ENCODE peak calls at places on chromosome 14, in five cellular contexts. One of them, this sample, is unnamed.

GRCh38 chr14:28756896-28757570 is 9.6 kb upstream of the FOXG1 start:
- DNase-seq in fibroblast of pulmonary artery: peak
- DNase-seq in progenitor cell of endocrine pancreas: no peak
- DNase-seq in psoas muscle: no peak
- DNase-seq in neural progenitor cell: peak
- DNase-seq in this sample: peak

GRCh38 chr14:69827560-69827959 is 30.5 kb upstream of the SLC10A1 start:
- DNase-seq in fibroblast of pulmonary artery: no peak
- DNase-seq in progenitor cell of endocrine pancreas: no peak
- DNase-seq in psoas muscle: no peak
- DNase-seq in neural progenitor cell: no peak
- DNase-seq in this sample: no peak

GRCh38 chr14:106790189-106791036 is 1264.0 kb downstream of the TMEM121 start:
- DNase-seq in fibroblast of pulmonary artery: no peak
- DNase-seq in progenitor cell of endocrine pancreas: no peak
- DNase-seq in psoas muscle: peak
- DNase-seq in neural progenitor cell: peak
- DNase-seq in this sample: peak

GRCh38 chr14:50821471-50822464 is 9.2 kb downstream of the NIN start:
- DNase-seq in fibroblast of pulmonary artery: no peak
- DNase-seq in progenitor cell of endocrine pancreas: no peak
- DNase-seq in psoas muscle: no peak
- DNase-seq in neural progenitor cell: no peak
- DNase-seq in this sample: no peak

GRCh38 chr14:101082036-101082435 is 178.5 kb upstream of the RTL1 start:
- DNase-seq in fibroblast of pulmonary artery: no peak
- DNase-seq in progenitor cell of endocrine pancreas: no peak
- DNase-seq in psoas muscle: no peak
- DNase-seq in neural progenitor cell: no peak
- DNase-seq in this sample: no peak

GRCh38 chr14:76203086-76204001 is 51.6 kb downstream of the GPATCH2L start:
- DNase-seq in fibroblast of pulmonary artery: peak
- DNase-seq in progenitor cell of endocrine pancreas: no peak
- DNase-seq in psoas muscle: no peak
- DNase-seq in neural progenitor cell: no peak
- DNase-seq in this sample: no peak

GRCh38 chr14:103133213-103134140 is 10.2 kb downstream of the TNFAIP2 start:
- DNase-seq in fibroblast of pulmonary artery: no peak
- DNase-seq in progenitor cell of endocrine pancreas: no peak
- DNase-seq in psoas muscle: no peak
- DNase-seq in neural progenitor cell: no peak
- DNase-seq in this sample: no peak

GRCh38 chr14:23056956-23057756 is at the start of gene CDH24:
- DNase-seq in fibroblast of pulmonary artery: peak
- DNase-seq in progenitor cell of endocrine pancreas: peak
- DNase-seq in psoas muscle: peak
- DNase-seq in neural progenitor cell: peak
- DNase-seq in this sample: peak

GRCh38 chr14:68248481-68249255 is 429.1 kb downstream of the RAD51B start:
- DNase-seq in fibroblast of pulmonary artery: peak
- DNase-seq in progenitor cell of endocrine pancreas: no peak
- DNase-seq in psoas muscle: peak
- DNase-seq in neural progenitor cell: peak
- DNase-seq in this sample: peak

GRCh38 chr14:36021030-36021422 is 155.5 kb downstream of the PTCSC3 start:
- DNase-seq in fibroblast of pulmonary artery: no peak
- DNase-seq in progenitor cell of endocrine pancreas: no peak
- DNase-seq in psoas muscle: no peak
- DNase-seq in neural progenitor cell: peak
- DNase-seq in this sample: no peak

GRCh38 chr14:23882884-23883283 is 70.7 kb upstream of the DHRS4 start:
- DNase-seq in fibroblast of pulmonary artery: no peak
- DNase-seq in progenitor cell of endocrine pancreas: no peak
- DNase-seq in psoas muscle: no peak
- DNase-seq in neural progenitor cell: no peak
- DNase-seq in this sample: no peak

GRCh38 chr14:37599527-37600368 is 4.3 kb downstream of the TTC6 start:
- DNase-seq in fibroblast of pulmonary artery: no peak
- DNase-seq in progenitor cell of endocrine pancreas: no peak
- DNase-seq in psoas muscle: no peak
- DNase-seq in neural progenitor cell: peak
- DNase-seq in this sample: peak

GRCh38 chr14:94756310-94756709 is 13.6 kb downstream of the GSC start:
- DNase-seq in fibroblast of pulmonary artery: no peak
- DNase-seq in progenitor cell of endocrine pancreas: no peak
- DNase-seq in psoas muscle: no peak
- DNase-seq in neural progenitor cell: no peak
- DNase-seq in this sample: no peak

GRCh38 chr14:23435540-23436326 is at the start of gene MYH7:
- DNase-seq in fibroblast of pulmonary artery: no peak
- DNase-seq in progenitor cell of endocrine pancreas: no peak
- DNase-seq in psoas muscle: no peak
- DNase-seq in neural progenitor cell: peak
- DNase-seq in this sample: no peak

GRCh38 chr14:103100281-103101121 is 6.0 kb downstream of the EXOC3L4 start:
- DNase-seq in fibroblast of pulmonary artery: no peak
- DNase-seq in progenitor cell of endocrine pancreas: no peak
- DNase-seq in psoas muscle: no peak
- DNase-seq in neural progenitor cell: no peak
- DNase-seq in this sample: peak

GRCh38 chr14:98707522-98707921 is 564.5 kb downstream of the BCL11B start:
- DNase-seq in fibroblast of pulmonary artery: no peak
- DNase-seq in progenitor cell of endocrine pancreas: no peak
- DNase-seq in psoas muscle: no peak
- DNase-seq in neural progenitor cell: no peak
- DNase-seq in this sample: no peak

GRCh38 chr14:67599698-67600561 is at the start of gene PIGH:
- DNase-seq in fibroblast of pulmonary artery: peak
- DNase-seq in progenitor cell of endocrine pancreas: peak
- DNase-seq in psoas muscle: peak
- DNase-seq in neural progenitor cell: peak
- DNase-seq in this sample: peak

GRCh38 chr14:23114669-23115491 is 4.2 kb downstream of the CEBPE start:
- DNase-seq in fibroblast of pulmonary artery: peak
- DNase-seq in progenitor cell of endocrine pancreas: no peak
- DNase-seq in psoas muscle: peak
- DNase-seq in neural progenitor cell: no peak
- DNase-seq in this sample: no peak

GRCh38 chr14:101476258-101476930 is 84.9 kb upstream of the DIO3 start:
- DNase-seq in fibroblast of pulmonary artery: no peak
- DNase-seq in progenitor cell of endocrine pancreas: no peak
- DNase-seq in psoas muscle: no peak
- DNase-seq in neural progenitor cell: no peak
- DNase-seq in this sample: no peak

GRCh38 chr14:69615471-69616407 is 4.3 kb downstream of the SUSD6 start:
- DNase-seq in fibroblast of pulmonary artery: peak
- DNase-seq in progenitor cell of endocrine pancreas: no peak
- DNase-seq in psoas muscle: peak
- DNase-seq in neural progenitor cell: no peak
- DNase-seq in this sample: no peak

GRCh38 chr14:58919262-58919661 is 269.2 kb upstream of the DAAM1 start:
- DNase-seq in fibroblast of pulmonary artery: no peak
- DNase-seq in progenitor cell of endocrine pancreas: no peak
- DNase-seq in psoas muscle: no peak
- DNase-seq in neural progenitor cell: peak
- DNase-seq in this sample: peak

GRCh38 chr14:96256420-96256819 is 410 bp downstream of the BDKRB1 start:
- DNase-seq in fibroblast of pulmonary artery: no peak
- DNase-seq in progenitor cell of endocrine pancreas: no peak
- DNase-seq in psoas muscle: no peak
- DNase-seq in neural progenitor cell: no peak
- DNase-seq in this sample: no peak
- TF ChIP-seq CTCF in fibroblast of pulmonary artery: peak
- TF ChIP-seq CTCF in progenitor cell of endocrine pancreas: no peak
- TF ChIP-seq CTCF in psoas muscle: no peak
- TF ChIP-seq CTCF in neural progenitor cell: no peak
- TF ChIP-seq CTCF in this sample: no peak

GRCh38 chr14:21055473-21056117 is 2.0 kb upstream of the RNASE8 start:
- DNase-seq in fibroblast of pulmonary artery: no peak
- DNase-seq in progenitor cell of endocrine pancreas: no peak
- DNase-seq in psoas muscle: no peak
- DNase-seq in neural progenitor cell: no peak
- DNase-seq in this sample: no peak

GRCh38 chr14:21059842-21060589 is 2.4 kb downstream of the RNASE8 start:
- DNase-seq in fibroblast of pulmonary artery: no peak
- DNase-seq in progenitor cell of endocrine pancreas: no peak
- DNase-seq in psoas muscle: no peak
- DNase-seq in neural progenitor cell: no peak
- DNase-seq in this sample: no peak

GRCh38 chr14:21056520-21057163 is 980 bp upstream of the RNASE8 start:
- DNase-seq in fibroblast of pulmonary artery: no peak
- DNase-seq in progenitor cell of endocrine pancreas: no peak
- DNase-seq in psoas muscle: no peak
- DNase-seq in neural progenitor cell: no peak
- DNase-seq in this sample: no peak

GRCh38 chr14:21058903-21059302 is 1.3 kb downstream of the RNASE8 start:
- DNase-seq in fibroblast of pulmonary artery: no peak
- DNase-seq in progenitor cell of endocrine pancreas: no peak
- DNase-seq in psoas muscle: no peak
- DNase-seq in neural progenitor cell: no peak
- DNase-seq in this sample: no peak

DNA sequence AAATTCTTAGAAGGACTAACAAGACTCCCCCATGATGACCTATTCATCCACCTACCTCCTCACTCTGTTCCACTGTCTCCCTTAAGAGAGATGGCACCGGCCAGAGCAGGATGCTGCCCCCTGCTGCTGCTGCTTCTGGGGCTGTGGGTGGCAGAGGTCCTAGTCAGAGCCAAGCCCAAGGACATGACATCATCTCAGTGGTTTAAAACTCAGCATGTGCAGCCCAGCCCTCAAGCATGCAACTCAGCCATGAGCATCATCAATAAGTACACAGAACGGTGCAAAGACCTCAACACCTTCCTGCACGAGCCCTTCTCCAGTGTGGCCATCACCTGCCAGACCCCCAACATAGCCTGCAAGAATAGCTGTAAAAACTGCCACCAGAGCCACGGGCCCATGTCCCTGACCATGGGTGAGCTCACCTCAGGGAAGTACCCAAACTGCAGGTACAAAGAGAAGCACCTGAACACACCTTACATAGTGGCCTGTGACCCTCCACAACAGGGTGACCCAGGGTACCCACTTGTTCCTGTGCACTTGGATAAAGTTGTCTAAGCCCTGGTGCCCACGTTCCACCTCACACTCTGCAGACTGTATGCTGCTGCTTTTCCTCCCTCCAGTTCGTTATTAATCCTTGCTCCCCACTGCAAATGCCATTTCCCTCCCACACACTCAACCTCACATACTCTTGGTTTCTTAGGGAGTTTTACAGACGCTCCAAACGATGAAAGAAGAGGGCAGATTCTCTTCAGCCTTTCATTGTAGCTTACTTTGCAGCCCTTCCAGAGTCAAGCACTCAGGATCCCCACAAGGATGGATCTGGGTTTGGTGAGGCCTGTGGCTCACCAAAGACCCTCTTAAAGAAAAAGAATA is at the start of gene RNASE8:
- DNase-seq in fibroblast of pulmonary artery: no peak
- DNase-seq in progenitor cell of endocrine pancreas: no peak
- DNase-seq in psoas muscle: no peak
- DNase-seq in neural progenitor cell: no peak
- DNase-seq in this sample: no peak
- TF ChIP-seq CTCF in fibroblast of pulmonary artery: no peak
- TF ChIP-seq CTCF in progenitor cell of endocrine pancreas: no peak
- TF ChIP-seq CTCF in psoas muscle: no peak
- TF ChIP-seq CTCF in neural progenitor cell: no peak
- TF ChIP-seq CTCF in this sample: no peak

DNA sequence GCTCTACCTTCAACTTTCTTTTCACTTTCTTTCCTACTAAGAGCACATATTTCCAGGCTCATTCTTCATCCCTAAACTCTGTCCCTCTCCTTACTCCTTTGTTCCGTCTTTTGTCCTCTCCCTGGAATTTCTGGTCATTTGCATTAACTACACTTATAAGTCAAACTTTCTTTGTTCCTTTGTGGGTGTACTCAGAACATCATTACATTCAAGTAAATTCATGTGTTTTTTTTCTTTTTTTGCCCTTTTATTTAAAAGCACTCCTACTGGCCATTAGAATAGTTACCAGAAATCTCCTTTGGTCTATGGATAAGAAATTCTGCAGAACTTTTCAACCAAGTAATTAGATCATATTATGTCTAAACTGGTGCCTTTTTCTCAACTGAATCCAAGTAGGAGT is 802.6 kb downstream of the DIO2 start:
- DNase-seq in fibroblast of pulmonary artery: no peak
- DNase-seq in progenitor cell of endocrine pancreas: no peak
- DNase-seq in psoas muscle: no peak
- DNase-seq in neural progenitor cell: peak
- DNase-seq in this sample: no peak
- TF ChIP-seq CTCF in fibroblast of pulmonary artery: peak
- TF ChIP-seq CTCF in progenitor cell of endocrine pancreas: peak
- TF ChIP-seq CTCF in psoas muscle: no peak
- TF ChIP-seq CTCF in neural progenitor cell: peak
- TF ChIP-seq CTCF in this sample: no peak

GRCh38 chr14:93693914-93694313 is 94.4 kb downstream of the PRIMA1 start:
- DNase-seq in fibroblast of pulmonary artery: no peak
- DNase-seq in progenitor cell of endocrine pancreas: no peak
- DNase-seq in psoas muscle: no peak
- DNase-seq in neural progenitor cell: peak
- DNase-seq in this sample: no peak

GRCh38 chr14:93686313-93686712 is 102.0 kb downstream of the PRIMA1 start:
- DNase-seq in fibroblast of pulmonary artery: no peak
- DNase-seq in progenitor cell of endocrine pancreas: no peak
- DNase-seq in psoas muscle: no peak
- DNase-seq in neural progenitor cell: no peak
- DNase-seq in this sample: no peak

GRCh38 chr14:93688239-93688666 is 100.0 kb downstream of the PRIMA1 start:
- DNase-seq in fibroblast of pulmonary artery: no peak
- DNase-seq in progenitor cell of endocrine pancreas: no peak
- DNase-seq in psoas muscle: no peak
- DNase-seq in neural progenitor cell: peak
- DNase-seq in this sample: no peak

GRCh38 chr14:93688794-93689193 is 99.5 kb downstream of the PRIMA1 start:
- DNase-seq in fibroblast of pulmonary artery: no peak
- DNase-seq in progenitor cell of endocrine pancreas: no peak
- DNase-seq in psoas muscle: no peak
- DNase-seq in neural progenitor cell: no peak
- DNase-seq in this sample: no peak

DNA sequence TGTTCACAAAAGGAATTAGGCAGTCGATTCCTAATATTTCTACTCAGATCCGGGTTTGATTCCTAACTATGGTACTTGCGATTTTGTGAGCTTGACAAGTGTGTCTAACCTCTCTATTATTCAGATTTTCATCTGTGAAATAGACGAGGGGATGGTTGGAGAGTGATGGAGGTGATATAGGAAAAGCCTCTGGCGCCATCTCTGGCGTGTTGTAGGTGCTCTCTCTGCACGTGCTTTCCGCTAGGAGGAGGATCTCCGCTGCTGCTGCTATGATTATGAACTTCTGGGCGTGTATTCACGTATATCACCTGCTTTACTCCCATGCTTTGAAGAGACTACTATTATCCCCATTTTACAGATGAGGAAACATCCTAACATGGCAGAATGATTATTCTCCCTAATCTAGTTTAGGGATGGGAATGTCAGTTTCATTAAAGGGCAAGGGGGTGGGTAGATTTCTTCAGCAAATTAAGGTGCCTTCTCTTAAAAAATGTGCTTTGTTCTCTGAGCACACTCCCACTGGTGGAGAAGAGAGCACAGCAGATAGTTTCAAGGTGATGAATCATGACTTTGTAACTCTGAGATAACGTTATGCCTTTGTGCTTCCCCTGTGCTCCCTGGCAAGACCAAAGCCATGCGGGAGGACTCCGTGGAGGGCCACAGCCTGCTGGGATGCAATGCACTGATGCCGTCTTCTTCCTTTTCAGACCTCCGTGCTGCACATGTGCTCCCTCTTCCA is 97.1 kb downstream of the PRIMA1 start:
- DNase-seq in fibroblast of pulmonary artery: no peak
- DNase-seq in progenitor cell of endocrine pancreas: no peak
- DNase-seq in psoas muscle: no peak
- DNase-seq in neural progenitor cell: no peak
- DNase-seq in this sample: no peak
- TF ChIP-seq CTCF in fibroblast of pulmonary artery: no peak
- TF ChIP-seq CTCF in progenitor cell of endocrine pancreas: no peak
- TF ChIP-seq CTCF in psoas muscle: no peak
- TF ChIP-seq CTCF in neural progenitor cell: peak
- TF ChIP-seq CTCF in this sample: no peak

This sample was measured in nephron progenitor cell.